ENCODE peak calls at places on chromosomes 5 and 9, in four cellular contexts. One of them, this sample, is unnamed.

GRCh38 chr9:113578279-113578865 is 114.8 kb downstream of the RGS3 start:
- ATAC-seq in pancreas: no peak
- ATAC-seq in left colon: no peak
- ATAC-seq in activated CD8-positive, alpha-beta memory T cell treated with anti-CD3 and anti-CD28 coated beads, Interleukin-2, amount 10 ng/mL, durations not matched to agents 7 days and 5 days: no peak
- ATAC-seq in this sample: no peak

GRCh38 chr5:150075806-150076205 is 10.5 kb downstream of the CSF1R start:
- ATAC-seq in pancreas: no peak
- ATAC-seq in left colon: no peak
- ATAC-seq in activated CD8-positive, alpha-beta memory T cell treated with anti-CD3 and anti-CD28 coated beads, Interleukin-2, amount 10 ng/mL, durations not matched to agents 7 days and 5 days: peak
- ATAC-seq in this sample: no peak

GRCh38 chr9:73701415-73702057 is 549.9 kb downstream of the ANXA1 start:
- ATAC-seq in pancreas: no peak
- ATAC-seq in left colon: no peak
- ATAC-seq in activated CD8-positive, alpha-beta memory T cell treated with anti-CD3 and anti-CD28 coated beads, Interleukin-2, amount 10 ng/mL, durations not matched to agents 7 days and 5 days: no peak
- ATAC-seq in this sample: no peak

GRCh38 chr9:89592963-89593775 is 11.6 kb upstream of the GADD45G start:
- ATAC-seq in pancreas: no peak
- ATAC-seq in left colon: no peak
- ATAC-seq in activated CD8-positive, alpha-beta memory T cell treated with anti-CD3 and anti-CD28 coated beads, Interleukin-2, amount 10 ng/mL, durations not matched to agents 7 days and 5 days: no peak
- ATAC-seq in this sample: no peak

GRCh38 chr5:135025730-135026644 is 8.0 kb downstream of the PITX1 start:
- ATAC-seq in pancreas: no peak
- ATAC-seq in left colon: no peak
- ATAC-seq in activated CD8-positive, alpha-beta memory T cell treated with anti-CD3 and anti-CD28 coated beads, Interleukin-2, amount 10 ng/mL, durations not matched to agents 7 days and 5 days: no peak
- ATAC-seq in this sample: peak

GRCh38 chr5:146548781-146549449 is 32.9 kb upstream of the GPR151 start:
- ATAC-seq in pancreas: no peak
- ATAC-seq in left colon: no peak
- ATAC-seq in activated CD8-positive, alpha-beta memory T cell treated with anti-CD3 and anti-CD28 coated beads, Interleukin-2, amount 10 ng/mL, durations not matched to agents 7 days and 5 days: no peak
- ATAC-seq in this sample: no peak

GRCh38 chr9:93672622-93673270 is 96.4 kb downstream of the PHF2 start:
- ATAC-seq in pancreas: no peak
- ATAC-seq in left colon: no peak
- ATAC-seq in activated CD8-positive, alpha-beta memory T cell treated with anti-CD3 and anti-CD28 coated beads, Interleukin-2, amount 10 ng/mL, durations not matched to agents 7 days and 5 days: no peak
- ATAC-seq in this sample: no peak

GRCh38 chr9:2761424-2761823 is 44.1 kb downstream of the KCNV2 start:
- ATAC-seq in pancreas: peak
- ATAC-seq in left colon: no peak
- ATAC-seq in activated CD8-positive, alpha-beta memory T cell treated with anti-CD3 and anti-CD28 coated beads, Interleukin-2, amount 10 ng/mL, durations not matched to agents 7 days and 5 days: no peak
- ATAC-seq in this sample: no peak

GRCh38 chr9:113668057-113668456 is 204.5 kb downstream of the RGS3 start:
- ATAC-seq in pancreas: no peak
- ATAC-seq in left colon: no peak
- ATAC-seq in activated CD8-positive, alpha-beta memory T cell treated with anti-CD3 and anti-CD28 coated beads, Interleukin-2, amount 10 ng/mL, durations not matched to agents 7 days and 5 days: no peak
- ATAC-seq in this sample: no peak

GRCh38 chr9:87818308-87818707 is 64.4 kb upstream of the SPATA31E1 start:
- ATAC-seq in pancreas: no peak
- ATAC-seq in left colon: no peak
- ATAC-seq in activated CD8-positive, alpha-beta memory T cell treated with anti-CD3 and anti-CD28 coated beads, Interleukin-2, amount 10 ng/mL, durations not matched to agents 7 days and 5 days: no peak
- ATAC-seq in this sample: no peak

GRCh38 chr9:88258012-88258411 is 119.7 kb upstream of the SPATA31C2 start:
- ATAC-seq in pancreas: peak
- ATAC-seq in left colon: no peak
- ATAC-seq in activated CD8-positive, alpha-beta memory T cell treated with anti-CD3 and anti-CD28 coated beads, Interleukin-2, amount 10 ng/mL, durations not matched to agents 7 days and 5 days: no peak
- ATAC-seq in this sample: no peak

GRCh38 chr5:34043099-34043876 is at the start of gene C1QTNF3:
- ATAC-seq in pancreas: peak
- ATAC-seq in left colon: no peak
- ATAC-seq in activated CD8-positive, alpha-beta memory T cell treated with anti-CD3 and anti-CD28 coated beads, Interleukin-2, amount 10 ng/mL, durations not matched to agents 7 days and 5 days: no peak
- ATAC-seq in this sample: no peak

GRCh38 chr9:109417054-109417453 is 81.1 kb downstream of the PTPN3 start:
- ATAC-seq in pancreas: no peak
- ATAC-seq in left colon: peak
- ATAC-seq in activated CD8-positive, alpha-beta memory T cell treated with anti-CD3 and anti-CD28 coated beads, Interleukin-2, amount 10 ng/mL, durations not matched to agents 7 days and 5 days: no peak
- ATAC-seq in this sample: no peak

GRCh38 chr5:144232285-144232684 is 61.6 kb downstream of the KCTD16 start:
- ATAC-seq in pancreas: peak
- ATAC-seq in left colon: no peak
- ATAC-seq in activated CD8-positive, alpha-beta memory T cell treated with anti-CD3 and anti-CD28 coated beads, Interleukin-2, amount 10 ng/mL, durations not matched to agents 7 days and 5 days: no peak
- ATAC-seq in this sample: no peak

GRCh38 chr5:100575815-100576214 is 40.6 kb downstream of the FAM174A start:
- ATAC-seq in pancreas: no peak
- ATAC-seq in left colon: no peak
- ATAC-seq in activated CD8-positive, alpha-beta memory T cell treated with anti-CD3 and anti-CD28 coated beads, Interleukin-2, amount 10 ng/mL, durations not matched to agents 7 days and 5 days: no peak
- ATAC-seq in this sample: no peak

GRCh38 chr5:94544031-94544650 is 74.3 kb downstream of the KIAA0825 start:
- ATAC-seq in pancreas: peak
- ATAC-seq in left colon: no peak
- ATAC-seq in activated CD8-positive, alpha-beta memory T cell treated with anti-CD3 and anti-CD28 coated beads, Interleukin-2, amount 10 ng/mL, durations not matched to agents 7 days and 5 days: no peak
- ATAC-seq in this sample: no peak

GRCh38 chr5:178356459-178356872 is 123.9 kb upstream of the PHYKPL start:
- ATAC-seq in pancreas: peak
- ATAC-seq in left colon: no peak
- ATAC-seq in activated CD8-positive, alpha-beta memory T cell treated with anti-CD3 and anti-CD28 coated beads, Interleukin-2, amount 10 ng/mL, durations not matched to agents 7 days and 5 days: no peak
- ATAC-seq in this sample: peak

GRCh38 chr9:126499911-126500599 is 113.7 kb upstream of the LMX1B start:
- ATAC-seq in pancreas: no peak
- ATAC-seq in left colon: peak
- ATAC-seq in activated CD8-positive, alpha-beta memory T cell treated with anti-CD3 and anti-CD28 coated beads, Interleukin-2, amount 10 ng/mL, durations not matched to agents 7 days and 5 days: no peak
- ATAC-seq in this sample: no peak